ENCODE peak calls at places on chromosomes 1 and 21, in seven cellular contexts. Z is iPS-NIHi11; C is left ventricle myocardium superior; W is activated T-helper 1 cell treated with anti-CD3 and anti-CD28 coated beads, Interleukin-12 subunit alpha, Interleukin-12 subunit beta, Interleukin-2, Interleukin-4 antibody, amounts not matched to agents 30 ng/mL and 10 ng/mL and 1 ng/mL, durations not matched to agents 14 hours and 24 hours and 36 hours; K is activated naive CD4-positive, alpha-beta T cell; F is NCI-H1417; J is omental fat pad. E is an unnamed sample.

GRCh38 chr1:11207898-11208611 is 18.9 kb downstream of the ANGPTL7 start:
- DNase-seq in Z (no peak), C (peak; percentile 67), W (no peak), K (no peak), F (no peak), J (no peak), E (no peak)

GRCh38 chr1:12501661-12502060 is 116.3 kb downstream of the DHRS3 start:
- DNase-seq in Z (no peak), C (no peak), W (no peak), K (no peak), F (no peak), J (no peak), E (no peak)

GRCh38 chr1:111672338-111672737 is 52.7 kb downstream of the RAP1A start:
- DNase-seq in Z (no peak), C (no peak), W (no peak), K (no peak), F (no peak), J (no peak), E (peak; percentile 48)

GRCh38 chr1:19220991-19221390 is 10.9 kb upstream of the UBR4 start:
- DNase-seq in Z (no peak), C (no peak), W (no peak), K (no peak), F (peak; percentile 55), J (no peak), E (no peak)

GRCh38 chr21:17921579-17922530 is 102.7 kb upstream of the C21orf91 start:
- DNase-seq in Z (no peak), C (no peak), W (no peak), K (no peak), F (peak; percentile 45), J (no peak), E (peak; percentile 98)

GRCh38 chr1:50989694-50990093 is 19.6 kb downstream of the CDKN2C start:
- DNase-seq in Z (no peak), C (no peak), W (no peak), K (no peak), F (no peak), J (no peak), E (no peak)

GRCh38 chr1:112735752-112736151 is 20.6 kb upstream of the PPM1J start:
- DNase-seq in Z (no peak), C (no peak), W (no peak), K (no peak), F (no peak), J (no peak), E (peak; percentile 42)

GRCh38 chr1:181094813-181095212 is 6.3 kb downstream of the IER5 start:
- DNase-seq in Z (no peak), C (no peak), W (no peak), K (no peak), F (no peak), J (no peak), E (no peak)

GRCh38 chr1:116320846-116321245 is 52.2 kb upstream of the ATP1A1 start:
- DNase-seq in Z (no peak), C (no peak), W (no peak), K (no peak), F (no peak), J (no peak), E (no peak)

GRCh38 chr1:215005078-215005477 is 77.5 kb upstream of the KCNK2 start:
- DNase-seq in Z (no peak), C (no peak), W (no peak), K (no peak), F (no peak), J (no peak), E (peak; percentile 74)

E was measured in HFF-Myc.